ENCODE peak calls at places on chromosomes 2 and 18, in eight cellular contexts. One of them, this sample, is unnamed.

GRCh38 chr2:183227191-183227590 is 102.9 kb downstream of the NUP35 start:
- DNase-seq in brain microvascular endothelial cell: no peak
- DNase-seq in astrocyte: no peak
- DNase-seq in ascending aorta: no peak
- DNase-seq in lower lobe of right lung: no peak
- DNase-seq in breast epithelium: no peak
- DNase-seq in neural progenitor cell: no peak
- DNase-seq in coronary artery: no peak
- DNase-seq in this sample: no peak

GRCh38 chr2:207239222-207239674 is 73.5 kb upstream of the KLF7 start:
- DNase-seq in coronary artery: peak; percentile 88
- DNase-seq in ascending aorta: peak; percentile 92
- DNase-seq in breast epithelium: no peak
- DNase-seq in brain microvascular endothelial cell: peak; percentile 100
- DNase-seq in neural progenitor cell: no peak
- DNase-seq in astrocyte: peak; percentile 100
- DNase-seq in lower lobe of right lung: peak; percentile 66
- DNase-seq in this sample: no peak

GRCh38 chr2:24950100-24950499 is 21.7 kb downstream of the DNAJC27 start:
- DNase-seq in astrocyte: no peak
- DNase-seq in brain microvascular endothelial cell: no peak
- DNase-seq in neural progenitor cell: no peak
- DNase-seq in lower lobe of right lung: no peak
- DNase-seq in breast epithelium: no peak
- DNase-seq in coronary artery: no peak
- DNase-seq in ascending aorta: no peak
- DNase-seq in this sample: no peak

GRCh38 chr2:181781082-181781786 is 100.9 kb upstream of the NEUROD1 start:
- DNase-seq in ascending aorta: no peak
- DNase-seq in lower lobe of right lung: peak; percentile 37
- DNase-seq in astrocyte: no peak
- DNase-seq in breast epithelium: no peak
- DNase-seq in coronary artery: no peak
- DNase-seq in brain microvascular endothelial cell: no peak
- DNase-seq in neural progenitor cell: no peak
- DNase-seq in this sample: no peak

GRCh38 chr2:148552675-148553331 is 91.7 kb upstream of the EPC2 start:
- DNase-seq in astrocyte: no peak
- DNase-seq in neural progenitor cell: no peak
- DNase-seq in coronary artery: no peak
- DNase-seq in breast epithelium: no peak
- DNase-seq in brain microvascular endothelial cell: no peak
- DNase-seq in ascending aorta: no peak
- DNase-seq in lower lobe of right lung: no peak
- DNase-seq in this sample: no peak

GRCh38 chr2:100580474-100581264 is 17.9 kb downstream of the PDCL3 start:
- DNase-seq in neural progenitor cell: no peak
- DNase-seq in astrocyte: no peak
- DNase-seq in ascending aorta: peak; percentile 74
- DNase-seq in coronary artery: no peak
- DNase-seq in breast epithelium: no peak
- DNase-seq in brain microvascular endothelial cell: no peak
- DNase-seq in lower lobe of right lung: peak; percentile 70
- DNase-seq in this sample: no peak

GRCh38 chr2:158755310-158755709 is 39.8 kb upstream of the DAPL1 start:
- DNase-seq in lower lobe of right lung: no peak
- DNase-seq in coronary artery: no peak
- DNase-seq in brain microvascular endothelial cell: no peak
- DNase-seq in ascending aorta: no peak
- DNase-seq in breast epithelium: no peak
- DNase-seq in astrocyte: no peak
- DNase-seq in neural progenitor cell: no peak
- DNase-seq in this sample: no peak

GRCh38 chr18:44452346-44452745 is 228.3 kb upstream of the SETBP1 start:
- DNase-seq in neural progenitor cell: no peak
- DNase-seq in breast epithelium: no peak
- DNase-seq in brain microvascular endothelial cell: no peak
- DNase-seq in astrocyte: peak; percentile 47
- DNase-seq in ascending aorta: no peak
- DNase-seq in coronary artery: no peak
- DNase-seq in lower lobe of right lung: no peak
- DNase-seq in this sample: no peak

GRCh38 chr2:162478721-162479129 is 134.8 kb downstream of the GCA start:
- DNase-seq in brain microvascular endothelial cell: no peak
- DNase-seq in coronary artery: no peak
- DNase-seq in breast epithelium: no peak
- DNase-seq in astrocyte: peak; percentile 56
- DNase-seq in neural progenitor cell: no peak
- DNase-seq in ascending aorta: no peak
- DNase-seq in lower lobe of right lung: no peak
- DNase-seq in this sample: no peak

GRCh38 chr2:162477011-162477410 is 133.1 kb downstream of the GCA start:
- DNase-seq in coronary artery: no peak
- DNase-seq in lower lobe of right lung: no peak
- DNase-seq in brain microvascular endothelial cell: no peak
- DNase-seq in breast epithelium: no peak
- DNase-seq in neural progenitor cell: no peak
- DNase-seq in ascending aorta: no peak
- DNase-seq in astrocyte: peak; percentile 49
- DNase-seq in this sample: no peak

GRCh38 chr2:162487816-162488215 is 143.9 kb downstream of the GCA start:
- DNase-seq in breast epithelium: no peak
- DNase-seq in neural progenitor cell: no peak
- DNase-seq in ascending aorta: no peak
- DNase-seq in brain microvascular endothelial cell: no peak
- DNase-seq in coronary artery: no peak
- DNase-seq in astrocyte: no peak
- DNase-seq in lower lobe of right lung: no peak
- DNase-seq in this sample: no peak

GRCh38 chr2:162480067-162480466 is 136.1 kb downstream of the GCA start:
- DNase-seq in coronary artery: no peak
- DNase-seq in neural progenitor cell: no peak
- DNase-seq in lower lobe of right lung: no peak
- DNase-seq in breast epithelium: no peak
- DNase-seq in brain microvascular endothelial cell: no peak
- DNase-seq in astrocyte: peak; percentile 63
- DNase-seq in ascending aorta: no peak
- DNase-seq in this sample: no peak

GRCh38 chr2:162482463-162482862 is 138.5 kb downstream of the GCA start:
- DNase-seq in brain microvascular endothelial cell: no peak
- DNase-seq in lower lobe of right lung: no peak
- DNase-seq in breast epithelium: no peak
- DNase-seq in neural progenitor cell: no peak
- DNase-seq in coronary artery: no peak
- DNase-seq in astrocyte: no peak
- DNase-seq in ascending aorta: no peak
- DNase-seq in this sample: no peak
- H3K27ac ChIP-seq in brain microvascular endothelial cell: no peak overlapping the region
- H3K27ac ChIP-seq in lower lobe of right lung: no peak overlapping the region
- H3K27ac ChIP-seq in breast epithelium: no peak overlapping the region
- H3K27ac ChIP-seq in neural progenitor cell: no peak overlapping the region
- H3K27ac ChIP-seq in coronary artery: no peak overlapping the region
- H3K27ac ChIP-seq in astrocyte: no peak overlapping the region
- H3K27ac ChIP-seq in ascending aorta: no peak overlapping the region
- H3K27ac ChIP-seq in this sample: no peak overlapping the region

DNA sequence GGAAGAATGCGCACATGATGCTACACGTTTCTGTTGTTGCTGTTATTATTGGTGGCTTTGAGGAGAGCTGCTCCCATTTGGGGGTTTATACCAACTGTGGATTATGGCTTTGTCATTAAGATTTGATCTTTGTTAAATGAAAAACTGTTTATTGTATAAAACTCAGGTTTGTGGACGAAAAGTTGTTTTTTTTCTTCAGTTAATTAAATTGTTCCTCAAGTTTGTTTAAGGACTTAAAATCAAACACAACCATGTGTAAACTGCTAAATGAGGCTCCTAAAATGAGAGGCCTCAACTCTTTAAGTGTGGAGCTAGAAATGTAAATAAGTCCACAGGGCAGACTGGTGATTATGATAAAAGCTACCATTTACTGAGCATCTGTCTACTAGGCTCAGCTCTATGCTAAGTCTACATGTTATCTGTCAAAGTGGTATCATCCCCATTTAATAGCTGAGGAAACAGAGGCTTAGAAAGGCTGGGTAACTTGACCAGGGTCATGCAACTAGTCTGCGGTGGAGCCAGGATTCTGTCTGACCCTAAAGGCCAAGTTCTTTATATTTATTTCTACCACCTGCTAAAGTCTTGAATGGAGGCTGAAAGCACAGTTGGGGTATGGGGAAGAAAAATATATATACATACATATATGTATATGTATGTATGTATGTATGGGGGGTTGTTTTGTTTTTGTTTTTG is 4.1 kb downstream of the MYCN start:
- DNase-seq in lower lobe of right lung: no peak
- DNase-seq in ascending aorta: no peak
- DNase-seq in coronary artery: no peak
- DNase-seq in neural progenitor cell: no peak
- DNase-seq in astrocyte: no peak
- DNase-seq in brain microvascular endothelial cell: no peak
- DNase-seq in breast epithelium: no peak
- DNase-seq in this sample: no peak
- H3K4me3 ChIP-seq in lower lobe of right lung: no peak overlapping the region
- H3K4me3 ChIP-seq in ascending aorta: no peak overlapping the region
- H3K4me3 ChIP-seq in coronary artery: no peak overlapping the region
- H3K4me3 ChIP-seq in neural progenitor cell: peak overlapping the region; percentile 78
- H3K4me3 ChIP-seq in astrocyte: no peak overlapping the region
- H3K4me3 ChIP-seq in brain microvascular endothelial cell: no peak overlapping the region
- H3K4me3 ChIP-seq in breast epithelium: no peak overlapping the region
- H3K4me3 ChIP-seq in this sample: peak overlapping the region; percentile 67

GRCh38 chr2:215791481-215791937 is 221.8 kb downstream of the MREG start:
- DNase-seq in neural progenitor cell: no peak
- DNase-seq in ascending aorta: no peak
- DNase-seq in astrocyte: no peak
- DNase-seq in brain microvascular endothelial cell: no peak
- DNase-seq in breast epithelium: no peak
- DNase-seq in lower lobe of right lung: no peak
- DNase-seq in coronary artery: no peak
- DNase-seq in this sample: no peak

GRCh38 chr2:215796160-215796559 is 217.2 kb downstream of the MREG start:
- DNase-seq in neural progenitor cell: no peak
- DNase-seq in astrocyte: peak; percentile 85
- DNase-seq in brain microvascular endothelial cell: peak; percentile 85
- DNase-seq in breast epithelium: no peak
- DNase-seq in lower lobe of right lung: no peak
- DNase-seq in ascending aorta: no peak
- DNase-seq in coronary artery: no peak
- DNase-seq in this sample: no peak

GRCh38 chr2:215797676-215798075 is 215.7 kb downstream of the MREG start:
- DNase-seq in breast epithelium: no peak
- DNase-seq in brain microvascular endothelial cell: no peak
- DNase-seq in ascending aorta: no peak
- DNase-seq in coronary artery: no peak
- DNase-seq in lower lobe of right lung: no peak
- DNase-seq in neural progenitor cell: no peak
- DNase-seq in astrocyte: peak; percentile 62
- DNase-seq in this sample: no peak

GRCh38 chr2:215793747-215794595 is 219.4 kb downstream of the MREG start:
- DNase-seq in breast epithelium: no peak
- DNase-seq in brain microvascular endothelial cell: peak; percentile 97
- DNase-seq in ascending aorta: peak; percentile 78
- DNase-seq in neural progenitor cell: no peak
- DNase-seq in coronary artery: no peak
- DNase-seq in lower lobe of right lung: no peak
- DNase-seq in astrocyte: peak; percentile 99
- DNase-seq in this sample: no peak

DNA sequence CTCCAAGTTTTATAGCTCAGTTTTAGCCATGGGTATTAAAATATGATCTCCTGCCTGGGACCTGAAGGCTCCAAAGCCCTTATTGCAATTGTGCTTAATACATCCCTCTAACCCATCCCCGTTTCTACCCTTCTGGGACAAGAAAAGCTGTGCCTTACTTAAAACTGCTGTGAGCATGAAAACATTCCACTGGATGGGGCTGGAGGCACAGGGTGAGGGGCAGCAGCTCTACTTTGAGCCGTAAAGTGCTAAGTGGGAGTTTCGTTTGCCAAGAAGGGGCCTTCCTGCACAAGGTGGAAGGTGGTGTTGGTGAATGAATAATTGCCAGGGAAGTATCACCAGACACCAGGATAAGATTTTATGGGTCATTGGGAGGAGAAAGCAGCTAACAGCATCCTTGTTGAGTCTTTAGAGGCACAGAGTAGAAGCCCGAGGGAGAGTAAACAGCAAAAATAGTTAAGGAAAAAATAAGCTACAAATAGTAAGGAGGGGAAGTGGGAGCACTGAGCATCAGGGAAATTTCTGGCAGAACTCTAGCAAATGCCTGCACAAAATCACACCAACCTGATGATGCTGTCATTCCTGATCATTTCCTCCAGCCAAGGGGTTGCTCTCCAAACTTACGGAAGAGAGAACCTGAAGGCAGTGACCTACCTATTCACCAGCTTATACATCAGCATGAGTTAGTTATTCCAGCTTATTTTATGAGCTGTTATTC is 218.4 kb downstream of the MREG start:
- DNase-seq in breast epithelium: no peak
- DNase-seq in ascending aorta: no peak
- DNase-seq in neural progenitor cell: peak; percentile 75
- DNase-seq in coronary artery: no peak
- DNase-seq in astrocyte: no peak
- DNase-seq in lower lobe of right lung: no peak
- DNase-seq in brain microvascular endothelial cell: no peak
- DNase-seq in this sample: no peak
- TF ChIP-seq CTCF in breast epithelium: no peak
- TF ChIP-seq CTCF in ascending aorta: no peak
- TF ChIP-seq CTCF in neural progenitor cell: peak; percentile 56
- TF ChIP-seq CTCF in coronary artery: no peak
- TF ChIP-seq CTCF in astrocyte: no peak
- TF ChIP-seq CTCF in lower lobe of right lung: no peak
- TF ChIP-seq CTCF in brain microvascular endothelial cell: peak; percentile 55
- TF ChIP-seq CTCF in this sample: peak; percentile 3

GRCh38 chr2:126799306-126799705 is 99.4 kb upstream of the TEX51 start:
- DNase-seq in neural progenitor cell: no peak
- DNase-seq in ascending aorta: no peak
- DNase-seq in astrocyte: no peak
- DNase-seq in breast epithelium: no peak
- DNase-seq in lower lobe of right lung: no peak
- DNase-seq in coronary artery: no peak
- DNase-seq in brain microvascular endothelial cell: no peak
- DNase-seq in this sample: no peak

GRCh38 chr2:126803422-126803775 is 95.3 kb upstream of the TEX51 start:
- DNase-seq in brain microvascular endothelial cell: no peak
- DNase-seq in neural progenitor cell: no peak
- DNase-seq in coronary artery: no peak
- DNase-seq in astrocyte: no peak
- DNase-seq in ascending aorta: no peak
- DNase-seq in lower lobe of right lung: no peak
- DNase-seq in breast epithelium: no peak
- DNase-seq in this sample: no peak

GRCh38 chr2:126802316-126802715 is 96.4 kb upstream of the TEX51 start:
- DNase-seq in brain microvascular endothelial cell: no peak
- DNase-seq in breast epithelium: no peak
- DNase-seq in neural progenitor cell: no peak
- DNase-seq in lower lobe of right lung: no peak
- DNase-seq in ascending aorta: no peak
- DNase-seq in coronary artery: no peak
- DNase-seq in astrocyte: no peak
- DNase-seq in this sample: no peak

GRCh38 chr2:126802774-126803421 is 95.8 kb upstream of the TEX51 start:
- DNase-seq in astrocyte: no peak
- DNase-seq in brain microvascular endothelial cell: no peak
- DNase-seq in breast epithelium: no peak
- DNase-seq in coronary artery: no peak
- DNase-seq in neural progenitor cell: no peak
- DNase-seq in ascending aorta: no peak
- DNase-seq in lower lobe of right lung: no peak
- DNase-seq in this sample: no peak

GRCh38 chr2:126801473-126801872 is 97.2 kb upstream of the TEX51 start:
- DNase-seq in breast epithelium: no peak
- DNase-seq in ascending aorta: no peak
- DNase-seq in brain microvascular endothelial cell: no peak
- DNase-seq in lower lobe of right lung: no peak
- DNase-seq in neural progenitor cell: no peak
- DNase-seq in coronary artery: no peak
- DNase-seq in astrocyte: no peak
- DNase-seq in this sample: no peak
- H3K27ac ChIP-seq in breast epithelium: no peak overlapping the region
- H3K27ac ChIP-seq in ascending aorta: no peak overlapping the region
- H3K27ac ChIP-seq in brain microvascular endothelial cell: no peak overlapping the region
- H3K27ac ChIP-seq in lower lobe of right lung: no peak overlapping the region
- H3K27ac ChIP-seq in neural progenitor cell: no peak overlapping the region
- H3K27ac ChIP-seq in coronary artery: no peak overlapping the region
- H3K27ac ChIP-seq in astrocyte: no peak overlapping the region
- H3K27ac ChIP-seq in this sample: no peak overlapping the region

This sample was measured in WERI-Rb-1.